ENCODE peak calls at places on chromosomes 11 and 22, in four cellular contexts. One of them, this sample, is unnamed.

GRCh38 chr22:27093422-27093821 is 436.0 kb downstream of the MIAT start:
- DNase-seq in gastrocnemius medialis: no peak
- DNase-seq in GM04504: no peak
- DNase-seq in stimulated activated CD8-positive, alpha-beta memory T cell treated with anti-CD3 and anti-CD28 coated beads, Interleukin-4, amount 100 ng/mL, for 1 hour: no peak
- DNase-seq in this sample: no peak

GRCh38 chr11:79616392-79616831 is 175.6 kb upstream of the TENM4 start:
- DNase-seq in gastrocnemius medialis: no peak
- DNase-seq in GM04504: no peak
- DNase-seq in stimulated activated CD8-positive, alpha-beta memory T cell treated with anti-CD3 and anti-CD28 coated beads, Interleukin-4, amount 100 ng/mL, for 1 hour: no peak
- DNase-seq in this sample: no peak

GRCh38 chr11:40100204-40100603 is 1359.2 kb downstream of the LRRC4C start:
- DNase-seq in gastrocnemius medialis: no peak
- DNase-seq in GM04504: no peak
- DNase-seq in stimulated activated CD8-positive, alpha-beta memory T cell treated with anti-CD3 and anti-CD28 coated beads, Interleukin-4, amount 100 ng/mL, for 1 hour: no peak
- DNase-seq in this sample: no peak

GRCh38 chr11:1782831-1783724 is 19.4 kb upstream of the CTSD start:
- DNase-seq in gastrocnemius medialis: no peak
- DNase-seq in GM04504: no peak
- DNase-seq in stimulated activated CD8-positive, alpha-beta memory T cell treated with anti-CD3 and anti-CD28 coated beads, Interleukin-4, amount 100 ng/mL, for 1 hour: no peak
- DNase-seq in this sample: no peak

GRCh38 chr11:455566-456147 is 5.6 kb downstream of the PTDSS2 start:
- DNase-seq in gastrocnemius medialis: no peak
- DNase-seq in GM04504: no peak
- DNase-seq in stimulated activated CD8-positive, alpha-beta memory T cell treated with anti-CD3 and anti-CD28 coated beads, Interleukin-4, amount 100 ng/mL, for 1 hour: no peak
- DNase-seq in this sample: no peak

GRCh38 chr22:35740616-35741015 is 22.9 kb downstream of the APOL5 start:
- DNase-seq in gastrocnemius medialis: no peak
- DNase-seq in GM04504: no peak
- DNase-seq in stimulated activated CD8-positive, alpha-beta memory T cell treated with anti-CD3 and anti-CD28 coated beads, Interleukin-4, amount 100 ng/mL, for 1 hour: no peak
- DNase-seq in this sample: no peak

GRCh38 chr11:132311703-132312102 is 941.3 kb downstream of the NTM start:
- DNase-seq in gastrocnemius medialis: no peak
- DNase-seq in GM04504: no peak
- DNase-seq in stimulated activated CD8-positive, alpha-beta memory T cell treated with anti-CD3 and anti-CD28 coated beads, Interleukin-4, amount 100 ng/mL, for 1 hour: no peak
- DNase-seq in this sample: no peak

GRCh38 chr11:75815345-75815983 is 454 bp downstream of the UVRAG start:
- DNase-seq in gastrocnemius medialis: no peak
- DNase-seq in GM04504: no peak
- DNase-seq in stimulated activated CD8-positive, alpha-beta memory T cell treated with anti-CD3 and anti-CD28 coated beads, Interleukin-4, amount 100 ng/mL, for 1 hour: no peak
- DNase-seq in this sample: no peak

GRCh38 chr11:61890536-61891330 is 612 bp downstream of the FADS3 start:
- DNase-seq in gastrocnemius medialis: peak; percentile 71
- DNase-seq in GM04504: peak; percentile 54
- DNase-seq in stimulated activated CD8-positive, alpha-beta memory T cell treated with anti-CD3 and anti-CD28 coated beads, Interleukin-4, amount 100 ng/mL, for 1 hour: no peak
- DNase-seq in this sample: no peak

GRCh38 chr11:36033082-36033751 is 89.4 kb downstream of the LDLRAD3 start:
- DNase-seq in gastrocnemius medialis: no peak
- DNase-seq in GM04504: no peak
- DNase-seq in stimulated activated CD8-positive, alpha-beta memory T cell treated with anti-CD3 and anti-CD28 coated beads, Interleukin-4, amount 100 ng/mL, for 1 hour: no peak
- DNase-seq in this sample: no peak

GRCh38 chr22:29136715-29137700 is 64.2 kb downstream of the KREMEN1 start:
- DNase-seq in gastrocnemius medialis: no peak
- DNase-seq in GM04504: no peak
- DNase-seq in stimulated activated CD8-positive, alpha-beta memory T cell treated with anti-CD3 and anti-CD28 coated beads, Interleukin-4, amount 100 ng/mL, for 1 hour: no peak
- DNase-seq in this sample: no peak

GRCh38 chr11:9138133-9138453 is 46.7 kb upstream of the SCUBE2 start:
- DNase-seq in gastrocnemius medialis: no peak
- DNase-seq in GM04504: no peak
- DNase-seq in stimulated activated CD8-positive, alpha-beta memory T cell treated with anti-CD3 and anti-CD28 coated beads, Interleukin-4, amount 100 ng/mL, for 1 hour: no peak
- DNase-seq in this sample: no peak

GRCh38 chr22:26648011-26648497 is 9.3 kb upstream of the MIAT start:
- DNase-seq in gastrocnemius medialis: no peak
- DNase-seq in GM04504: no peak
- DNase-seq in stimulated activated CD8-positive, alpha-beta memory T cell treated with anti-CD3 and anti-CD28 coated beads, Interleukin-4, amount 100 ng/mL, for 1 hour: no peak
- DNase-seq in this sample: no peak

GRCh38 chr11:76512851-76513653 is 68.2 kb downstream of the EMSY start:
- DNase-seq in gastrocnemius medialis: no peak
- DNase-seq in GM04504: peak; percentile 5
- DNase-seq in stimulated activated CD8-positive, alpha-beta memory T cell treated with anti-CD3 and anti-CD28 coated beads, Interleukin-4, amount 100 ng/mL, for 1 hour: no peak
- DNase-seq in this sample: no peak

This sample was measured in central memory CD8-positive, alpha-beta T cell.